ENCODE peak calls at places on chromosomes 13 and 19, in five cellular contexts. H, Z, B, S and W are unnamed samples.

GRCh38 chr19:28694812-28695211 is 518.1 kb downstream of the UQCRFS1 start:
- DNase-seq in H (no peak), Z (no peak), B (no peak), S (no peak), W (peak)

GRCh38 chr13:36919206-36919832 is 719 bp downstream of the SMAD9 start:
- DNase-seq in H (no peak), Z (no peak), B (peak), S (peak), W (no peak)

GRCh38 chr13:19072543-19072942 is 109.1 kb downstream of the TUBA3C start:
- DNase-seq in H (no peak), Z (no peak), B (no peak), S (no peak), W (no peak)

GRCh38 chr19:58351996-58352755 is 1.1 kb downstream of the A1BG start:
- DNase-seq in H (no peak), Z (no peak), B (no peak), S (no peak), W (no peak)

GRCh38 chr13:37914781-37915391 is 45.3 kb upstream of the TRPC4 start:
- DNase-seq in H (no peak), Z (no peak), B (no peak), S (no peak), W (no peak)

GRCh38 chr13:90776349-90776748 is 571.1 kb upstream of the MIR17HG start:
- DNase-seq in H (no peak), Z (no peak), B (no peak), S (no peak), W (no peak)

GRCh38 chr13:97659602-97660001 is 225.6 kb downstream of the RAP2A start:
- DNase-seq in H (no peak), Z (no peak), B (peak), S (no peak), W (no peak)

GRCh38 chr13:113874177-113874576 is 10.3 kb upstream of the GAS6 start:
- DNase-seq in H (no peak), Z (no peak), B (no peak), S (no peak), W (no peak)

GRCh38 chr13:44969858-44970484 is 19.3 kb downstream of the NUFIP1 start:
- DNase-seq in H (no peak), Z (no peak), B (peak), S (peak), W (no peak)

GRCh38 chr19:5828661-5829566 is 10.6 kb downstream of the FUT6 start:
- DNase-seq in H (no peak), Z (peak), B (peak), S (no peak), W (no peak)

GRCh38 chr13:35139591-35139990 is 197.5 kb downstream of the NBEA start:
- DNase-seq in H (no peak), Z (no peak), B (peak), S (peak), W (no peak)

GRCh38 chr13:20174656-20175405 is 14.0 kb upstream of the GJA3 start:
- DNase-seq in H (peak), Z (peak), B (peak), S (peak), W (no peak)

GRCh38 chr13:75691183-75691582 is 55.1 kb downstream of the LMO7 start:
- DNase-seq in H (no peak), Z (no peak), B (no peak), S (peak), W (no peak)

GRCh38 chr13:28117689-28118377 is 17.5 kb upstream of the FLT3 start:
- DNase-seq in H (no peak), Z (peak), B (peak), S (peak), W (no peak)

GRCh38 chr19:32287811-32288227 is 57.6 kb upstream of the ZNF507 start:
- DNase-seq in H (peak), Z (peak), B (peak), S (peak), W (peak)

GRCh38 chr19:28727133-28727834 is 485.7 kb downstream of the UQCRFS1 start:
- DNase-seq in H (no peak), Z (peak), B (peak), S (no peak), W (peak)

GRCh38 chr19:42088471-42089190 is 12.7 kb downstream of the ZNF574 start:
- DNase-seq in H (no peak), Z (no peak), B (peak), S (no peak), W (no peak)

GRCh38 chr19:10706990-10707389 is 5.8 kb downstream of the QTRT1 start:
- DNase-seq in H (no peak), Z (no peak), B (no peak), S (no peak), W (no peak)

GRCh38 chr13:23467048-23467931 is 33.8 kb upstream of the SACS start:
- DNase-seq in H (peak), Z (peak), B (no peak), S (no peak), W (no peak)

GRCh38 chr13:73258396-73258795 is 199.6 kb downstream of the KLF5 start:
- DNase-seq in H (no peak), Z (no peak), B (peak), S (no peak), W (no peak)

GRCh38 chr19:1527650-1528309 is 3.9 kb downstream of the PLK5 start:
- DNase-seq in H (no peak), Z (no peak), B (no peak), S (no peak), W (no peak)

GRCh38 chr19:18440421-18440877 is 2.5 kb upstream of the ISYNA1 start:
- DNase-seq in H (no peak), Z (peak), B (no peak), S (peak), W (no peak)

GRCh38 chr13:50838031-50838430 is 5.5 kb downstream of the DLEU7 start:
- DNase-seq in H (no peak), Z (no peak), B (no peak), S (no peak), W (no peak)

GRCh38 chr19:1967087-1967608 is 26.2 kb downstream of the CSNK1G2 start:
- DNase-seq in H (no peak), Z (no peak), B (no peak), S (no peak), W (peak)

GRCh38 chr13:44300895-44301638 is 72.6 kb upstream of the SERP2 start:
- DNase-seq in H (peak), Z (peak), B (peak), S (peak), W (no peak)

GRCh38 chr13:23289917-23290357 is 109.2 kb downstream of the SGCG start:
- DNase-seq in H (no peak), Z (no peak), B (peak), S (peak), W (no peak)

GRCh38 chr13:78129850-78130249 is 211.2 kb upstream of the EDNRB start:
- DNase-seq in H (no peak), Z (no peak), B (no peak), S (no peak), W (no peak)

GRCh38 chr13:34822681-34823080 is 119.4 kb upstream of the NBEA start:
- DNase-seq in H (no peak), Z (no peak), B (no peak), S (no peak), W (no peak)

GRCh38 chr13:113413178-113413897 is 40.0 kb downstream of the ADPRHL1 start:
- DNase-seq in H (no peak), Z (no peak), B (no peak), S (no peak), W (no peak)

GRCh38 chr19:34479396-34479795 is 2.2 kb upstream of the WTIP start:
- DNase-seq in H (no peak), Z (no peak), B (no peak), S (no peak), W (no peak)

GRCh38 chr19:17411801-17412200 is 6.4 kb upstream of the BST2 start:
- DNase-seq in H (no peak), Z (no peak), B (no peak), S (no peak), W (no peak)

GRCh38 chr19:11410682-11411081 is 8.4 kb downstream of the RGL3 start:
- DNase-seq in H (no peak), Z (no peak), B (no peak), S (peak), W (no peak)

GRCh38 chr19:1862068-1862423 is 1.3 kb downstream of the KLF16 start:
- DNase-seq in H (no peak), Z (no peak), B (no peak), S (no peak), W (no peak)

GRCh38 chr13:23919006-23919405 is 21.7 kb upstream of the C1QTNF9B start:
- DNase-seq in H (no peak), Z (no peak), B (no peak), S (no peak), W (no peak)

GRCh38 chr19:16266586-16266942 is 58.1 kb upstream of the KLF2 start:
- DNase-seq in H (no peak), Z (no peak), B (no peak), S (no peak), W (peak)
- H3K4me3 ChIP-seq in H (no peak), Z (no peak), B (no peak), S (no peak), W (no peak)

GRCh38 chr19:7533281-7533819 is 2.2 kb upstream of the PNPLA6 start:
- DNase-seq in H (no peak), Z (peak), B (peak), S (no peak), W (no peak)
- H3K4me3 ChIP-seq in H (peak), Z (peak), B (peak), S (peak), W (peak)

GRCh38 chr13:110396913-110397379 is 89.9 kb downstream of the COL4A2 start:
- DNase-seq in H (peak), Z (peak), B (peak), S (peak), W (no peak)
- H3K4me3 ChIP-seq in H (peak), Z (no peak), B (no peak), S (peak), W (no peak)

GRCh38 chr19:7670150-7670784 is 1.4 kb downstream of the RETN start:
- DNase-seq in H (no peak), Z (no peak), B (no peak), S (no peak), W (no peak)

GRCh38 chr19:7669641-7670040 is 792 bp downstream of the RETN start:
- DNase-seq in H (no peak), Z (no peak), B (no peak), S (no peak), W (no peak)

GRCh38 chr19:7672522-7672921 is 3.7 kb downstream of the RETN start:
- DNase-seq in H (no peak), Z (no peak), B (no peak), S (no peak), W (no peak)

GRCh38 chr19:7670790-7671189 is 1.9 kb downstream of the RETN start:
- DNase-seq in H (no peak), Z (no peak), B (no peak), S (no peak), W (no peak)

DNA sequence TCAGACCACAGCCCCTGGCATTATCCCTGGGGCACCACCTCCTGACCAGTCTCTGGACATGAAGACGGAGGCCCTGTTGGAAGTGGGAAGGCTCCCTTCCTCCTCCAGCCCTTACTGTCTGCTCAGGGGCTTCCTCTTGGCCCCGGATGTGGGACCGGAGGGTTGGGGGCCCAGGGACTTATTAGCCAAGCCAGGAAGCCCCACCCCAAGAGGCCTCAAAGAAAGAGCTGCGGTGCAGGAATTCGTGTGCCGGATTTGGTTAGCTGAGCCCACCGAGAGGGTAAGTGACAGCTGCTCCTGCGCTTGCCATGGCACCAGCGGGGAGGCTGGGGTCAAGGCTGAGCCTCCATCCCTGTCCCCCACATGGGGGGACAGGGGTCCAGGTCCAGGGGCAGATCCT is at the start of gene RETN:
- DNase-seq in H (no peak), Z (no peak), B (no peak), S (no peak), W (peak)
- H3K4me3 ChIP-seq in H (no peak), Z (no peak), B (no peak), S (no peak), W (peak)

DNA sequence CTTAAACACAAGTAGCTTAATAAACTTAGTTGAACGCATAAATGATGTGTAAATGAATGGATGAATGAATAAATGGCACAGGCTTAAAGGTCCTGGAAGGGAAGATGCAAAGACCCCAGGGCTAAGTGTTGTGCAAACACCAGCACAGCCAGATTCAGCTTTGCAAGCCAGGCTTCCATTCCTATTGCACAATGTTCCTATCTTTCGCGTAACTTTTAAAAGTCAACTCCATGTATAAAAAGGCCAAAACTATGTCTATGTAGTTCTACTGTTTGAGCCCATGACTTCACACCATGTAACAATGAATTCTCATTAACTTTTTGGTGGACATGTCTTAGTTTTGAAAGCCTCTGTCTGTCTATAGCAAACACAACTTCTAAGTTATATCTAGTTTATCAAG is 226.0 kb downstream of the NALCN start:
- DNase-seq in H (no peak), Z (no peak), B (peak), S (no peak), W (no peak)
- H3K4me3 ChIP-seq in H (no peak), Z (no peak), B (no peak), S (no peak), W (no peak)